ENCODE peak calls at places on chromosomes 12 and 14, in four cellular contexts. W, G, J and A are unnamed samples.

GRCh38 chr12:68620528-68620927 is 9.8 kb downstream of the RAP1B start:
- DNase-seq in W (no peak), G (no peak), J (no peak), A (no peak)

GRCh38 chr14:100066984-100067383 is 1.8 kb downstream of the EVL start:
- DNase-seq in W (no peak), G (no peak), J (no peak), A (no peak)

GRCh38 chr14:104602315-104602932 is 2.1 kb downstream of the TMEM179 start:
- DNase-seq in W (no peak), G (no peak), J (no peak), A (no peak)

GRCh38 chr12:116353958-116354357 is 76.5 kb upstream of the MED13L start:
- DNase-seq in W (no peak), G (no peak), J (peak), A (no peak)

GRCh38 chr14:86777950-86778602 is 1214.9 kb downstream of the GALC start:
- DNase-seq in W (no peak), G (peak), J (no peak), A (peak)

GRCh38 chr12:43113616-43114015 is 438.4 kb downstream of the ADAMTS20 start:
- DNase-seq in W (no peak), G (no peak), J (no peak), A (no peak)

GRCh38 chr14:104928391-104929133 is 3.9 kb downstream of the PLD4 start:
- DNase-seq in W (peak), G (no peak), J (no peak), A (no peak)

GRCh38 chr14:95485222-95485819 is 31.1 kb downstream of the SYNE3 start:
- DNase-seq in W (no peak), G (no peak), J (no peak), A (no peak)

GRCh38 chr12:94445662-94446061 is 14.0 kb downstream of the CEP83 start:
- DNase-seq in W (no peak), G (no peak), J (no peak), A (no peak)

GRCh38 chr12:26017484-26018211 is 59.2 kb downstream of the RASSF8 start:
- DNase-seq in W (peak), G (no peak), J (peak), A (peak)

GRCh38 chr12:5985471-5985870 is 40.4 kb upstream of the ANO2 start:
- DNase-seq in W (no peak), G (no peak), J (no peak), A (no peak)

GRCh38 chr14:38405851-38406630 is 150.1 kb upstream of the CLEC14A start:
- DNase-seq in W (no peak), G (no peak), J (no peak), A (no peak)

GRCh38 chr12:52976574-52977071 is 27.7 kb downstream of the KRT18 start:
- DNase-seq in W (no peak), G (no peak), J (no peak), A (no peak)

GRCh38 chr14:22433059-22433458 is 156.0 kb downstream of the DAD1 start:
- DNase-seq in W (no peak), G (no peak), J (no peak), A (no peak)

GRCh38 chr14:24132061-24132685 is 1.7 kb downstream of the FITM1 start:
- DNase-seq in W (no peak), G (no peak), J (peak), A (no peak)

GRCh38 chr12:125518074-125518473 is 452.8 kb downstream of the AACS start:
- DNase-seq in W (no peak), G (no peak), J (peak), A (no peak)

GRCh38 chr14:104977681-104978647 is at the start of gene AHNAK2:
- DNase-seq in W (peak), G (no peak), J (peak), A (peak)